ENCODE peak calls at places on chromosomes 12 and 14, in eight cellular contexts. One of them, this sample, is unnamed.

GRCh38 chr12:69129014-69129413 is 110.4 kb upstream of the CPSF6 start:
- DNase-seq in NCI-H2081: no peak
- DNase-seq in sigmoid colon: no peak
- DNase-seq in epithelial cell of prostate: no peak
- DNase-seq in activated T-cell treated with anti-CD3 and anti-CD28 coated beads, Interleukin-2, amount 50 U/mL, for 1 hour: no peak
- DNase-seq in A549: no peak
- DNase-seq in RWPE2: no peak
- DNase-seq in Caco-2: no peak
- DNase-seq in this sample: no peak

GRCh38 chr14:69349091-69349777 is 48.9 kb downstream of the ERH start:
- DNase-seq in NCI-H2081: no peak
- DNase-seq in sigmoid colon: no peak
- DNase-seq in epithelial cell of prostate: no peak
- DNase-seq in activated T-cell treated with anti-CD3 and anti-CD28 coated beads, Interleukin-2, amount 50 U/mL, for 1 hour: no peak
- DNase-seq in A549: no peak
- DNase-seq in RWPE2: no peak
- DNase-seq in Caco-2: no peak
- DNase-seq in this sample: no peak

GRCh38 chr12:97322388-97322787 is 140.2 kb upstream of the RMST start:
- DNase-seq in NCI-H2081: no peak
- DNase-seq in sigmoid colon: no peak
- DNase-seq in epithelial cell of prostate: no peak
- DNase-seq in activated T-cell treated with anti-CD3 and anti-CD28 coated beads, Interleukin-2, amount 50 U/mL, for 1 hour: no peak
- DNase-seq in A549: no peak
- DNase-seq in RWPE2: no peak
- DNase-seq in Caco-2: no peak
- DNase-seq in this sample: no peak

GRCh38 chr14:100375273-100375962 is 52.3 kb downstream of the SLC25A47 start:
- DNase-seq in NCI-H2081: peak; percentile 78
- DNase-seq in sigmoid colon: peak; percentile 87
- DNase-seq in epithelial cell of prostate: peak; percentile 24
- DNase-seq in activated T-cell treated with anti-CD3 and anti-CD28 coated beads, Interleukin-2, amount 50 U/mL, for 1 hour: peak; percentile 33
- DNase-seq in A549: no peak
- DNase-seq in RWPE2: peak; percentile 90
- DNase-seq in Caco-2: peak; percentile 76
- DNase-seq in this sample: peak; percentile 79

GRCh38 chr12:99722690-99723486 is 75.3 kb downstream of the GARIN6 start:
- DNase-seq in NCI-H2081: no peak
- DNase-seq in sigmoid colon: peak; percentile 56
- DNase-seq in epithelial cell of prostate: no peak
- DNase-seq in activated T-cell treated with anti-CD3 and anti-CD28 coated beads, Interleukin-2, amount 50 U/mL, for 1 hour: no peak
- DNase-seq in A549: no peak
- DNase-seq in RWPE2: no peak
- DNase-seq in Caco-2: no peak
- DNase-seq in this sample: no peak

GRCh38 chr12:50734409-50735263 is 29.3 kb upstream of the ATF1 start:
- DNase-seq in NCI-H2081: peak; percentile 35
- DNase-seq in sigmoid colon: no peak
- DNase-seq in epithelial cell of prostate: no peak
- DNase-seq in activated T-cell treated with anti-CD3 and anti-CD28 coated beads, Interleukin-2, amount 50 U/mL, for 1 hour: no peak
- DNase-seq in A549: peak; percentile 51
- DNase-seq in RWPE2: no peak
- DNase-seq in Caco-2: peak; percentile 54
- DNase-seq in this sample: no peak

GRCh38 chr14:104157303-104157928 is 19.0 kb downstream of the KIF26A start:
- DNase-seq in NCI-H2081: no peak
- DNase-seq in sigmoid colon: no peak
- DNase-seq in epithelial cell of prostate: no peak
- DNase-seq in activated T-cell treated with anti-CD3 and anti-CD28 coated beads, Interleukin-2, amount 50 U/mL, for 1 hour: no peak
- DNase-seq in A549: no peak
- DNase-seq in RWPE2: no peak
- DNase-seq in Caco-2: no peak
- DNase-seq in this sample: no peak

GRCh38 chr12:51847830-51848727 is at the start of gene FIGNL2:
- DNase-seq in NCI-H2081: no peak
- DNase-seq in sigmoid colon: no peak
- DNase-seq in epithelial cell of prostate: no peak
- DNase-seq in activated T-cell treated with anti-CD3 and anti-CD28 coated beads, Interleukin-2, amount 50 U/mL, for 1 hour: no peak
- DNase-seq in A549: peak; percentile 38
- DNase-seq in RWPE2: no peak
- DNase-seq in Caco-2: peak; percentile 57
- DNase-seq in this sample: no peak

GRCh38 chr12:65825573-65826512 is 1.6 kb downstream of the HMGA2 start:
- DNase-seq in NCI-H2081: no peak
- DNase-seq in sigmoid colon: peak; percentile 63
- DNase-seq in epithelial cell of prostate: no peak
- DNase-seq in activated T-cell treated with anti-CD3 and anti-CD28 coated beads, Interleukin-2, amount 50 U/mL, for 1 hour: no peak
- DNase-seq in A549: peak; percentile 34
- DNase-seq in RWPE2: peak; percentile 50
- DNase-seq in Caco-2: peak; percentile 57
- DNase-seq in this sample: no peak

GRCh38 chr14:69592923-69593677 is 18.3 kb upstream of the SUSD6 start:
- DNase-seq in NCI-H2081: peak; percentile 60
- DNase-seq in sigmoid colon: peak; percentile 77
- DNase-seq in epithelial cell of prostate: no peak
- DNase-seq in activated T-cell treated with anti-CD3 and anti-CD28 coated beads, Interleukin-2, amount 50 U/mL, for 1 hour: no peak
- DNase-seq in A549: no peak
- DNase-seq in RWPE2: no peak
- DNase-seq in Caco-2: no peak
- DNase-seq in this sample: no peak

GRCh38 chr12:132617822-132618682 is 524 bp upstream of the P2RX2 start:
- DNase-seq in NCI-H2081: no peak
- DNase-seq in sigmoid colon: no peak
- DNase-seq in epithelial cell of prostate: no peak
- DNase-seq in activated T-cell treated with anti-CD3 and anti-CD28 coated beads, Interleukin-2, amount 50 U/mL, for 1 hour: no peak
- DNase-seq in A549: no peak
- DNase-seq in RWPE2: no peak
- DNase-seq in Caco-2: no peak
- DNase-seq in this sample: no peak

GRCh38 chr12:21416611-21417121 is 20.8 kb upstream of the PYROXD1 start:
- DNase-seq in NCI-H2081: no peak
- DNase-seq in sigmoid colon: no peak
- DNase-seq in epithelial cell of prostate: no peak
- DNase-seq in activated T-cell treated with anti-CD3 and anti-CD28 coated beads, Interleukin-2, amount 50 U/mL, for 1 hour: no peak
- DNase-seq in A549: no peak
- DNase-seq in RWPE2: no peak
- DNase-seq in Caco-2: no peak
- DNase-seq in this sample: no peak

GRCh38 chr14:104218361-104219180 is 80.2 kb downstream of the KIF26A start:
- DNase-seq in NCI-H2081: no peak
- DNase-seq in sigmoid colon: peak; percentile 50
- DNase-seq in epithelial cell of prostate: no peak
- DNase-seq in activated T-cell treated with anti-CD3 and anti-CD28 coated beads, Interleukin-2, amount 50 U/mL, for 1 hour: no peak
- DNase-seq in A549: no peak
- DNase-seq in RWPE2: peak; percentile 70
- DNase-seq in Caco-2: no peak
- DNase-seq in this sample: no peak

GRCh38 chr12:80553316-80553715 is 109.3 kb downstream of the PTPRQ start:
- DNase-seq in NCI-H2081: no peak
- DNase-seq in sigmoid colon: no peak
- DNase-seq in epithelial cell of prostate: peak; percentile 34
- DNase-seq in activated T-cell treated with anti-CD3 and anti-CD28 coated beads, Interleukin-2, amount 50 U/mL, for 1 hour: no peak
- DNase-seq in A549: peak; percentile 9
- DNase-seq in RWPE2: no peak
- DNase-seq in Caco-2: no peak
- DNase-seq in this sample: no peak

GRCh38 chr14:30525833-30526232 is 33.1 kb upstream of the G2E3 start:
- DNase-seq in NCI-H2081: no peak
- DNase-seq in sigmoid colon: no peak
- DNase-seq in epithelial cell of prostate: no peak
- DNase-seq in activated T-cell treated with anti-CD3 and anti-CD28 coated beads, Interleukin-2, amount 50 U/mL, for 1 hour: no peak
- DNase-seq in A549: no peak
- DNase-seq in RWPE2: no peak
- DNase-seq in Caco-2: no peak
- DNase-seq in this sample: no peak

GRCh38 chr12:19688489-19688888 is 249.2 kb downstream of the AEBP2 start:
- DNase-seq in NCI-H2081: no peak
- DNase-seq in sigmoid colon: no peak
- DNase-seq in epithelial cell of prostate: no peak
- DNase-seq in activated T-cell treated with anti-CD3 and anti-CD28 coated beads, Interleukin-2, amount 50 U/mL, for 1 hour: no peak
- DNase-seq in A549: no peak
- DNase-seq in RWPE2: no peak
- DNase-seq in Caco-2: no peak
- DNase-seq in this sample: no peak

GRCh38 chr12:121620328-121620891 is 5.9 kb upstream of the ORAI1 start:
- DNase-seq in NCI-H2081: no peak
- DNase-seq in sigmoid colon: no peak
- DNase-seq in epithelial cell of prostate: no peak
- DNase-seq in activated T-cell treated with anti-CD3 and anti-CD28 coated beads, Interleukin-2, amount 50 U/mL, for 1 hour: no peak
- DNase-seq in A549: no peak
- DNase-seq in RWPE2: no peak
- DNase-seq in Caco-2: no peak
- DNase-seq in this sample: no peak

GRCh38 chr12:54287316-54288157 is 7.0 kb downstream of the HNRNPA1 start:
- DNase-seq in NCI-H2081: no peak
- DNase-seq in sigmoid colon: no peak
- DNase-seq in epithelial cell of prostate: no peak
- DNase-seq in activated T-cell treated with anti-CD3 and anti-CD28 coated beads, Interleukin-2, amount 50 U/mL, for 1 hour: no peak
- DNase-seq in A549: no peak
- DNase-seq in RWPE2: no peak
- DNase-seq in Caco-2: no peak
- DNase-seq in this sample: no peak

GRCh38 chr12:46839232-46839631 is 13.4 kb upstream of the SLC38A4 start:
- DNase-seq in NCI-H2081: no peak
- DNase-seq in sigmoid colon: no peak
- DNase-seq in epithelial cell of prostate: no peak
- DNase-seq in activated T-cell treated with anti-CD3 and anti-CD28 coated beads, Interleukin-2, amount 50 U/mL, for 1 hour: no peak
- DNase-seq in A549: no peak
- DNase-seq in RWPE2: no peak
- DNase-seq in Caco-2: no peak
- DNase-seq in this sample: no peak

GRCh38 chr14:104437703-104438102 is 141.9 kb upstream of the C14orf180 start:
- DNase-seq in NCI-H2081: no peak
- DNase-seq in sigmoid colon: no peak
- DNase-seq in epithelial cell of prostate: no peak
- DNase-seq in activated T-cell treated with anti-CD3 and anti-CD28 coated beads, Interleukin-2, amount 50 U/mL, for 1 hour: no peak
- DNase-seq in A549: no peak
- DNase-seq in RWPE2: no peak
- DNase-seq in Caco-2: no peak
- DNase-seq in this sample: no peak

GRCh38 chr12:42607584-42607984 is 18.0 kb upstream of the PRICKLE1 start:
- DNase-seq in NCI-H2081: no peak
- DNase-seq in sigmoid colon: no peak
- DNase-seq in epithelial cell of prostate: no peak
- DNase-seq in activated T-cell treated with anti-CD3 and anti-CD28 coated beads, Interleukin-2, amount 50 U/mL, for 1 hour: no peak
- DNase-seq in A549: no peak
- DNase-seq in RWPE2: no peak
- DNase-seq in Caco-2: no peak
- DNase-seq in this sample: no peak

GRCh38 chr14:75165586-75166391 is 10.6 kb downstream of the TMED10 start:
- DNase-seq in NCI-H2081: no peak
- DNase-seq in sigmoid colon: no peak
- DNase-seq in epithelial cell of prostate: no peak
- DNase-seq in activated T-cell treated with anti-CD3 and anti-CD28 coated beads, Interleukin-2, amount 50 U/mL, for 1 hour: no peak
- DNase-seq in A549: no peak
- DNase-seq in RWPE2: no peak
- DNase-seq in Caco-2: no peak
- DNase-seq in this sample: no peak

GRCh38 chr14:79161576-79161975 is 991.4 kb downstream of the NRXN3 start:
- DNase-seq in NCI-H2081: no peak
- DNase-seq in sigmoid colon: no peak
- DNase-seq in epithelial cell of prostate: no peak
- DNase-seq in activated T-cell treated with anti-CD3 and anti-CD28 coated beads, Interleukin-2, amount 50 U/mL, for 1 hour: no peak
- DNase-seq in A549: no peak
- DNase-seq in RWPE2: no peak
- DNase-seq in Caco-2: peak; percentile 56
- DNase-seq in this sample: no peak

GRCh38 chr14:91140672-91141071 is 26.8 kb downstream of the DGLUCY start:
- DNase-seq in NCI-H2081: peak; percentile 42
- DNase-seq in sigmoid colon: no peak
- DNase-seq in epithelial cell of prostate: no peak
- DNase-seq in activated T-cell treated with anti-CD3 and anti-CD28 coated beads, Interleukin-2, amount 50 U/mL, for 1 hour: no peak
- DNase-seq in A549: peak; percentile 51
- DNase-seq in RWPE2: no peak
- DNase-seq in Caco-2: peak; percentile 63
- DNase-seq in this sample: no peak

GRCh38 chr14:61331992-61332657 is 10.7 kb downstream of the PRKCH start:
- DNase-seq in NCI-H2081: peak; percentile 9
- DNase-seq in sigmoid colon: no peak
- DNase-seq in epithelial cell of prostate: no peak
- DNase-seq in activated T-cell treated with anti-CD3 and anti-CD28 coated beads, Interleukin-2, amount 50 U/mL, for 1 hour: no peak
- DNase-seq in A549: no peak
- DNase-seq in RWPE2: no peak
- DNase-seq in Caco-2: no peak
- DNase-seq in this sample: no peak

GRCh38 chr14:21211509-21211908 is 55.6 kb upstream of the OR5AU1 start:
- DNase-seq in NCI-H2081: no peak
- DNase-seq in sigmoid colon: no peak
- DNase-seq in epithelial cell of prostate: no peak
- DNase-seq in activated T-cell treated with anti-CD3 and anti-CD28 coated beads, Interleukin-2, amount 50 U/mL, for 1 hour: no peak
- DNase-seq in A549: no peak
- DNase-seq in RWPE2: no peak
- DNase-seq in Caco-2: no peak
- DNase-seq in this sample: no peak

GRCh38 chr12:125312471-125312870 is 247.2 kb downstream of the AACS start:
- DNase-seq in NCI-H2081: no peak
- DNase-seq in sigmoid colon: no peak
- DNase-seq in epithelial cell of prostate: no peak
- DNase-seq in activated T-cell treated with anti-CD3 and anti-CD28 coated beads, Interleukin-2, amount 50 U/mL, for 1 hour: no peak
- DNase-seq in A549: no peak
- DNase-seq in RWPE2: no peak
- DNase-seq in Caco-2: no peak
- DNase-seq in this sample: no peak

GRCh38 chr12:53481957-53482586 is 17.2 kb downstream of the MAP3K12 start:
- DNase-seq in NCI-H2081: no peak
- DNase-seq in sigmoid colon: peak; percentile 68
- DNase-seq in epithelial cell of prostate: no peak
- DNase-seq in activated T-cell treated with anti-CD3 and anti-CD28 coated beads, Interleukin-2, amount 50 U/mL, for 1 hour: peak; percentile 20
- DNase-seq in A549: peak; percentile 63
- DNase-seq in RWPE2: no peak
- DNase-seq in Caco-2: peak; percentile 37
- DNase-seq in this sample: no peak

GRCh38 chr12:66903782-66904396 is 225.0 kb upstream of the GRIP1 start:
- DNase-seq in NCI-H2081: peak; percentile 22
- DNase-seq in sigmoid colon: no peak
- DNase-seq in epithelial cell of prostate: no peak
- DNase-seq in activated T-cell treated with anti-CD3 and anti-CD28 coated beads, Interleukin-2, amount 50 U/mL, for 1 hour: no peak
- DNase-seq in A549: no peak
- DNase-seq in RWPE2: no peak
- DNase-seq in Caco-2: no peak
- DNase-seq in this sample: no peak

GRCh38 chr14:63773504-63773903 is 45.6 kb upstream of the SGPP1 start:
- DNase-seq in NCI-H2081: no peak
- DNase-seq in sigmoid colon: no peak
- DNase-seq in epithelial cell of prostate: peak; percentile 40
- DNase-seq in activated T-cell treated with anti-CD3 and anti-CD28 coated beads, Interleukin-2, amount 50 U/mL, for 1 hour: no peak
- DNase-seq in A549: no peak
- DNase-seq in RWPE2: no peak
- DNase-seq in Caco-2: no peak
- DNase-seq in this sample: no peak

GRCh38 chr14:52700701-52701172 is 5.4 kb upstream of the ERO1A start:
- DNase-seq in NCI-H2081: peak; percentile 20
- DNase-seq in sigmoid colon: no peak
- DNase-seq in epithelial cell of prostate: peak; percentile 88
- DNase-seq in activated T-cell treated with anti-CD3 and anti-CD28 coated beads, Interleukin-2, amount 50 U/mL, for 1 hour: no peak
- DNase-seq in A549: no peak
- DNase-seq in RWPE2: no peak
- DNase-seq in Caco-2: peak; percentile 42
- DNase-seq in this sample: no peak

GRCh38 chr12:50297027-50297426 is 13.7 kb upstream of the LIMA1 start:
- DNase-seq in NCI-H2081: no peak
- DNase-seq in sigmoid colon: no peak
- DNase-seq in epithelial cell of prostate: no peak
- DNase-seq in activated T-cell treated with anti-CD3 and anti-CD28 coated beads, Interleukin-2, amount 50 U/mL, for 1 hour: no peak
- DNase-seq in A549: no peak
- DNase-seq in RWPE2: no peak
- DNase-seq in Caco-2: no peak
- DNase-seq in this sample: no peak

GRCh38 chr14:70999117-70999516 is 91.9 kb downstream of the PCNX1 start:
- DNase-seq in NCI-H2081: no peak
- DNase-seq in sigmoid colon: no peak
- DNase-seq in epithelial cell of prostate: no peak
- DNase-seq in activated T-cell treated with anti-CD3 and anti-CD28 coated beads, Interleukin-2, amount 50 U/mL, for 1 hour: no peak
- DNase-seq in A549: no peak
- DNase-seq in RWPE2: no peak
- DNase-seq in Caco-2: no peak
- DNase-seq in this sample: no peak

GRCh38 chr12:101045486-101046474 is 164.3 kb downstream of the SLC5A8 start:
- DNase-seq in NCI-H2081: no peak
- DNase-seq in sigmoid colon: no peak
- DNase-seq in epithelial cell of prostate: no peak
- DNase-seq in activated T-cell treated with anti-CD3 and anti-CD28 coated beads, Interleukin-2, amount 50 U/mL, for 1 hour: no peak
- DNase-seq in A549: no peak
- DNase-seq in RWPE2: no peak
- DNase-seq in Caco-2: no peak
- DNase-seq in this sample: no peak